ENCODE peak calls at places on chromosomes 5 and 9, in six cellular contexts. R is IMR-90, A is mesenchymal stem cell, O is neuronal stem cell, M is mesendoderm, C is H1. X is an unnamed sample.
A peak's percentile ranks its signal among the peaks of the same experiment; 100 is the strongest.

GRCh38 chr5:164353155-164353554 is 847.7 kb downstream of the MAT2B start:
- DNase-seq in R (peak; percentile 54), A (peak; percentile 66), O (no peak), M (peak; percentile 82), C (no peak), X (no peak)

GRCh38 chr5:148438911-148439310 is 55.2 kb downstream of the FBXO38 start:
- DNase-seq in R (no peak), A (no peak), O (no peak), M (no peak), C (no peak), X (no peak)

GRCh38 chr5:75666801-75667200 is 50.4 kb downstream of the POC5 start:
- DNase-seq in R (no peak), A (no peak), O (no peak), M (peak; percentile 61), C (no peak), X (no peak)

GRCh38 chr9:127960410-127961165 is 20.2 kb downstream of the EEIG1 start:
- DNase-seq in R (no peak), A (no peak), O (no peak), M (no peak), C (no peak), X (no peak)

GRCh38 chr5:168364738-168365550 is 73.5 kb downstream of the WWC1 start:
- DNase-seq in R (peak; percentile 63), A (peak; percentile 39), O (no peak), M (peak; percentile 86), C (peak; percentile 57), X (peak; percentile 65)

GRCh38 chr9:83062011-83062652 is 810 bp downstream of the RASEF start:
- DNase-seq in R (peak; percentile 18), A (peak; percentile 33), O (peak; percentile 38), M (peak; percentile 68), C (peak; percentile 60), X (peak; percentile 65)

GRCh38 chr5:143233020-143233419 is 170.5 kb downstream of the NR3C1 start:
- DNase-seq in R (peak; percentile 75), A (no peak), O (no peak), M (no peak), C (no peak), X (no peak)

GRCh38 chr5:55344392-55344992 is 36.7 kb downstream of the MTREX start:
- DNase-seq in R (peak; percentile 70), A (peak; percentile 73), O (peak; percentile 47), M (peak; percentile 65), C (peak; percentile 76), X (peak; percentile 38)

GRCh38 chr5:115583474-115583873 is 18.8 kb downstream of the TICAM2 start:
- DNase-seq in R (peak; percentile 95), A (peak; percentile 89), O (no peak), M (no peak), C (no peak), X (no peak)

GRCh38 chr5:157328277-157328912 is 62.5 kb downstream of the CYFIP2 start:
- DNase-seq in R (peak; percentile 81), A (peak; percentile 83), O (peak; percentile 51), M (peak; percentile 89), C (peak; percentile 54), X (peak; percentile 77)

GRCh38 chr5:79837707-79838620 is 148.3 kb downstream of the CMYA5 start:
- DNase-seq in R (no peak), A (no peak), O (no peak), M (no peak), C (peak; percentile 28), X (no peak)

GRCh38 chr5:89330087-89330486 is 447.1 kb upstream of the MEF2C start:
- DNase-seq in R (no peak), A (no peak), O (no peak), M (no peak), C (no peak), X (no peak)

GRCh38 chr9:132210472-132211145 is 48.8 kb downstream of the NTNG2 start:
- DNase-seq in R (peak; percentile 94), A (no peak), O (no peak), M (no peak), C (no peak), X (no peak)

GRCh38 chr5:126972062-126972895 is 58.1 kb downstream of the MARCHF3 start:
- DNase-seq in R (no peak), A (no peak), O (no peak), M (peak; percentile 66), C (no peak), X (no peak)

GRCh38 chr9:129459550-129460322 is 161.2 kb downstream of the C9orf50 start:
- DNase-seq in R (no peak), A (no peak), O (no peak), M (no peak), C (peak; percentile 71), X (no peak)

GRCh38 chr5:125249400-125249799 is 503.0 kb upstream of the ZNF608 start:
- DNase-seq in R (no peak), A (no peak), O (no peak), M (no peak), C (no peak), X (no peak)

GRCh38 chr5:55306641-55307382 is 682 bp downstream of the DHX29 start:
- DNase-seq in R (no peak), A (peak; percentile 18), O (no peak), M (no peak), C (no peak), X (no peak)

GRCh38 chr5:10762178-10762775 is 1.2 kb upstream of the DAP start:
- DNase-seq in R (no peak), A (peak; percentile 85), O (no peak), M (peak; percentile 4), C (no peak), X (no peak)

GRCh38 chr5:1006656-1007071 is 1.9 kb upstream of the NKD2 start:
- DNase-seq in R (no peak), A (no peak), O (no peak), M (no peak), C (no peak), X (no peak)

GRCh38 chr5:141330299-141331080 is at the start of gene PCDHGA1:
- DNase-seq in R (peak; percentile 75), A (no peak), O (no peak), M (peak; percentile 26), C (no peak), X (no peak)

DNA sequence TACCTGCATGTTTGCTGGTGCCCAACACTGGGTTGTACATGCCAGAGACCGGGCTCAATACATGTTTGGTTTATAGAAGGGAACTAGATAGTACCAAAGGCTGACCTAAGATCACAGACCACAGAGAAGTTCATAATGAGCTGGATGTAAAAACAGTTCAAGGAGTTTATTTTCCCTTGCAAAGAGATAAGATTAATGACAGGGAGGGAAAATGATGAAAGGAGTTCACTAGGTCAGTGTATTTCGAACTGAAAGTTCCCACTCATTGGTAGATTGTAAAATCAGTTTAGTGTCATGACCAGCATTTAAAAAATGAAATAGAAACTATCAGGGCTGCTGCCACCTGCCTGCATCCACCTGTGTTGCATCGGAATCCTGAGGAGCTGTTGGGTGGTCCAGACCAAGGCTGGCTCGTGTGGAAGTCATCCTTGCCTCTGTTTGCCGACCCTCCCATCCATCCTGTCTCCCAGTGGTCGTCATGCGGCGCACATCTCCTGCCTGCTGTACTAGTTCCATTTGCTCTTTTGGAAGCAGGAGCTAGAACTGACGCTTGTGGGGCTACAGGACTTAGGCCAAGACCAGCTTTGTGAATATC is 21.1 kb downstream of the TBC1D2 start:
- DNase-seq in R (no peak), A (no peak), O (no peak), M (no peak), C (no peak), X (no peak)
- H3K27ac ChIP-seq in R (no peak overlapping the region), A (no peak overlapping the region), O (no peak overlapping the region), M (no peak overlapping the region), C (no peak overlapping the region), X (no peak overlapping the region)

DNA sequence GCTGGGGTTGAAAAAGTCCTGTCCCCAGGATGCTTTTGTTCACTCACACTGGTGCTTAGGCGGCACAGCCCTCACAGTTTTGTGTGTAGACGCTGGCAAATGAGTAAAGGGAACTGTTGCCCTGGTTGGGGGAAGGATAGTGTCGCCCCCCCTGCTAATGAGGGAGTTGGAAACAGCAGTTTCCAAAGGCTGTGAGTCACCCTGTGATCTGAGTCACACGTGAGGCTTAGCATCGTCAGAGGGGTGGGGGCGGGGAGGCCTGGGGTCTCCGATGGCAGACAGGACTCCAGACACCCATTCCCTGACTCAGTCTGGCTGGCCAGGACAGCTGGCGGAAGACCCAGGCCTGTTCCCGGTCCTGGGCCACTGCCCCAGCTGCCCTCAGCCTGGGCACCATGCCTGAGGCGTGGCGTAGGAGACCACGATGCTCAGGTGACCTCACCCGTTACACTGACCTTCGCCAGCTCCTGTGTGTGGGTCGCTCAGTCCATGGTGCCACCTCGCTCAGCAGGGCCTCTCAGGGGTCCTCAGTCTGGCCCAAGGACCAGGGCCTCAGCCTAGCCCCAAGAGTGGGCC is 2.9 kb downstream of the DNAJB5 start:
- DNase-seq in R (peak; percentile 94), A (peak; percentile 95), O (no peak), M (peak; percentile 87), C (no peak), X (peak; percentile 45)
- H4K8ac ChIP-seq in R (peak overlapping the region; percentile 70), A (peak overlapping the region; percentile 60), O (no peak overlapping the region), M (no peak overlapping the region), C (no peak overlapping the region), X (no peak overlapping the region)

GRCh38 chr5:57831090-57831489 is 348.5 kb upstream of the ACTBL2 start:
- DNase-seq in R (no peak), A (no peak), O (no peak), M (no peak), C (no peak), X (no peak)

GRCh38 chr5:57834829-57835554 is 352.4 kb upstream of the ACTBL2 start:
- DNase-seq in R (peak; percentile 59), A (peak; percentile 35), O (peak; percentile 26), M (peak; percentile 85), C (peak; percentile 46), X (peak; percentile 80)

GRCh38 chr5:57831942-57832341 is 349.3 kb upstream of the ACTBL2 start:
- DNase-seq in R (peak; percentile 47), A (no peak), O (no peak), M (no peak), C (no peak), X (no peak)

GRCh38 chr5:57833489-57833888 is 350.9 kb upstream of the ACTBL2 start:
- DNase-seq in R (no peak), A (no peak), O (no peak), M (no peak), C (no peak), X (no peak)

DNA sequence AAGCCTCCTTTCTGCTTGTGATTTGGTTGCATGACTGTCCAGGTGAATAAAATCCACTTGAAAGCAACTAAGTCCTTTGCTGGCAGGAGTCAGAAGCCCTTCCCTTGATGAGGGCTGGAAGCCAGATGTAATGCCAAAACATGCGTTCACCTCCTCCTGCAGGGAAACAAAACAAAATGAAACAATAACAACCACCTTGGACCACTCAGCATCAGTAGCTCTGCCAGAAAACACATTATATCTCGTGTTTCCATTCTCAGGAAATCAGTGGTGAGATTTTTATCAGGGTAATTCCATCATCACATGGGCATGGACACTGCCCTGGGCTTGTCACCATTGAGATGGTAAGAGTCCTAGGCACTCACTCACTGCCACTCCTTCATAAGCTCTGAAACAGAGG is 350.3 kb upstream of the ACTBL2 start:
- DNase-seq in R (no peak), A (no peak), O (no peak), M (no peak), C (no peak), X (no peak)
- H2BK15ac ChIP-seq in R (peak overlapping the region; percentile 97), A (no peak overlapping the region), O (no peak overlapping the region), M (peak overlapping the region; percentile 96), C (no peak overlapping the region), X (no peak overlapping the region)

DNA sequence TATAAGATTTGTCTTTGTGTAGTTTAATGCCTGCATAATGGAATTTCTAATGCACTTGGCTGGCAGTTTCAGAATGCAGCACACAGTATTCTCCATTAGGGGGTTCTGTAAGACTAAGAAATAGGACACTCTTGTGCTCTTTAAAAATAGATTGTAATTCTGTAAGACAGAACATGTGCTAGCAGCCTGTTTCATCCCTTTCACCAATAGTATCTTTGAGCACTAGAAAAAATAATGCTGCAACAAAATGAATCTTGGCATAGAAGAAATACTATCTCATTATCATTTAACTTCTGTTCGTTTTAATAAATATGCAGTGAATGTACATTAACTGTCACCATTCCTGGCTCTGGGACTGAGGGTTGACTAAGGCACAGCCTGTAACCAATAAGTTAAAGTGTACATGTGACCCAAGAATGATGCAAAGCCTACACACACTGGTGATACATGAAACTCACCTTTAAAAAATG is 23.8 kb upstream of the ZNF622 start:
- DNase-seq in R (peak; percentile 64), A (peak; percentile 62), O (no peak), M (peak; percentile 36), C (no peak), X (no peak)
- H3K27ac ChIP-seq in R (no peak overlapping the region), A (no peak overlapping the region), O (no peak overlapping the region), M (no peak overlapping the region), C (no peak overlapping the region), X (no peak overlapping the region)

X was measured in H9.